ENCODE peak calls at places on chromosomes 12 and 14, in four cellular contexts. P is ovary, V is neural progenitor cell, E is endodermal cell. Q is an unnamed sample. For H3K27me3, the result is how much of the 10 kb centered on the place peaks cover.

GRCh38 chr14:94375552-94376107 is 12.8 kb downstream of the SERPINA1 start:
- DNase-seq in E (no peak), P (no peak), V (no peak), Q (no peak)

GRCh38 chr12:59708059-59708458 is 112.2 kb downstream of the SLC16A7 start:
- DNase-seq in P (no peak), V (no peak), E (no peak), Q (no peak)

GRCh38 chr12:62659457-62660295 is 193.1 kb downstream of the MON2 start:
- DNase-seq in P (no peak), E (peak), V (peak), Q (no peak)

GRCh38 chr12:52867636-52868035 is 18.8 kb upstream of the KRT78 start:
- DNase-seq in V (no peak), E (peak), P (no peak), Q (peak)

GRCh38 chr12:120314220-120314619 is 12.1 kb downstream of the SIRT4 start:
- DNase-seq in P (no peak), E (peak), V (peak), Q (no peak)

GRCh38 chr12:71411635-71412034 is 28.0 kb upstream of the LGR5 start:
- DNase-seq in V (no peak), E (no peak), P (no peak), Q (no peak)

GRCh38 chr12:3130053-3130805 is 53.0 kb downstream of the TSPAN9 start:
- DNase-seq in V (no peak), P (no peak), E (no peak), Q (no peak)

GRCh38 chr14:35412281-35413057 is 7.9 kb upstream of the NFKBIA start:
- DNase-seq in E (no peak), V (no peak), P (no peak), Q (no peak)

GRCh38 chr12:64088431-64089349 is 133.4 kb downstream of the KICS2 start:
- DNase-seq in V (no peak), P (peak), E (peak), Q (no peak)

GRCh38 chr12:8722286-8722685 is 24.5 kb downstream of the RIMKLB start:
- DNase-seq in P (no peak), E (no peak), V (peak), Q (no peak)

GRCh38 chr12:117968084-117968789 is 553 bp downstream of the KSR2 start:
- DNase-seq in P (no peak), V (peak), E (peak), Q (no peak)

GRCh38 chr12:85156569-85156968 is 120.4 kb downstream of the LRRIQ1 start:
- DNase-seq in V (no peak), P (no peak), E (no peak), Q (no peak)

GRCh38 chr12:17372508-17372907 is 717.5 kb downstream of the RERGL start:
- DNase-seq in P (no peak), V (no peak), E (no peak), Q (no peak)

GRCh38 chr12:69880566-69880965 is 55.5 kb downstream of the MYRFL start:
- DNase-seq in V (peak), E (peak), P (no peak), Q (no peak)

GRCh38 chr12:53052419-53053222 is 2.8 kb downstream of the TNS2 start:
- DNase-seq in E (peak), V (no peak), P (peak), Q (no peak)

GRCh38 chr14:81247271-81247766 is 26.6 kb upstream of the GTF2A1 start:
- DNase-seq in P (no peak), V (no peak), E (no peak), Q (no peak)

GRCh38 chr12:131803995-131804521 is 24.1 kb upstream of the MMP17 start:
- DNase-seq in P (no peak), E (no peak), V (no peak), Q (no peak)

GRCh38 chr12:117052386-117053049 is 46.7 kb downstream of the TESC start:
- DNase-seq in V (peak), E (peak), P (no peak), Q (no peak)

GRCh38 chr12:62703011-62703380 is 232.0 kb downstream of the PPM1H start:
- DNase-seq in V (no peak), P (no peak), E (no peak), Q (no peak)

GRCh38 chr14:98633380-98633779 is 638.6 kb downstream of the BCL11B start:
- DNase-seq in V (peak), E (no peak), P (no peak), Q (no peak)

GRCh38 chr14:61894452-61895077 is 132.3 kb downstream of the SNAPC1 start:
- DNase-seq in E (peak), V (peak), P (peak), Q (peak)

GRCh38 chr14:44944107-44944506 is 17.6 kb downstream of the KLHL28 start:
- DNase-seq in V (no peak), E (no peak), P (no peak), Q (no peak)

GRCh38 chr14:19874842-19875241 is at the start of gene OR4K2:
- DNase-seq in P (no peak), V (no peak), E (no peak), Q (no peak)

GRCh38 chr12:27644446-27644845 is 51.8 kb upstream of the REP15 start:
- DNase-seq in V (no peak), P (no peak), E (no peak), Q (no peak)

GRCh38 chr12:100154472-100155247 is 12.0 kb upstream of the BLTP3B start:
- DNase-seq in P (peak), V (peak), E (peak), Q (peak)

GRCh38 chr14:104424406-104425072 is 155.0 kb upstream of the C14orf180 start:
- DNase-seq in P (peak), E (peak), V (peak), Q (no peak)

GRCh38 chr12:29200586-29200985 is 51.5 kb downstream of the FAR2 start:
- DNase-seq in P (no peak), E (no peak), V (peak), Q (no peak)

GRCh38 chr12:121299662-121300061 is 3.2 kb upstream of the CAMKK2 start:
- DNase-seq in V (no peak), P (no peak), E (no peak), Q (no peak)

GRCh38 chr12:95918194-95918993 is 24.0 kb downstream of the CCDC38 start:
- DNase-seq in P (no peak), V (peak), E (peak), Q (peak)

GRCh38 chr14:30551460-30551859 is 7.5 kb upstream of the G2E3 start:
- DNase-seq in V (no peak), E (no peak), P (no peak), Q (no peak)

GRCh38 chr12:122064780-122065588 is 13.6 kb upstream of the MLXIP start:
- DNase-seq in V (peak), P (peak), E (peak), Q (no peak)

GRCh38 chr14:104444159-104445030 is 135.2 kb upstream of the C14orf180 start:
- DNase-seq in V (no peak), P (no peak), E (peak), Q (no peak)

GRCh38 chr14:104975481-104976197 is 2.5 kb downstream of the AHNAK2 start:
- DNase-seq in P (no peak), E (peak), V (peak), Q (no peak)

GRCh38 chr12:111024205-111024794 is 103.9 kb upstream of the MYL2 start:
- DNase-seq in V (peak), P (no peak), E (peak), Q (peak)
- H3K27me3 ChIP-seq in V (under half), P (under half), E (under half), Q (under half)

DNA sequence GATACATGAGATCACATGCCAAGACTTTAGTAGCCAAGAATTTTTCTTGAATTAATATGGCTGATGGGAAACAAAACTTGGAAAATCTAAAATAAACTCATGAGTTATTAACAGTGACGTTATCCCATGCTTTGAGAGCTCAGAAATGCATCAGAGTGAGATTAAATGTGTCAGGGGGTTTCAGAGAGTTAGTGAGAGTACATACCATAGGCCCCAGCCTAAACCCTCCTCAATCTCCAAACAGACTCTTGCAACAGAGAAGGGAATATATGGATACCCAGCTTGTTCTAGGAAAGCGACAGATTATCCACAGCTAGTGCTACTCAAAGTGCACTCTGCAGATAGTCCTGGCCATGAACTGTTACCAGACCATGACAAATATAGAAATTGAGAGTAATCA is 19.3 kb downstream of the SLC35F4 start:
- DNase-seq in P (no peak), E (no peak), V (no peak), Q (no peak)
- H3K27ac ChIP-seq in P (no peak), E (no peak), V (no peak), Q (no peak)

GRCh38 chr12:32605326-32606095 is 73.6 kb upstream of the DNM1L start:
- DNase-seq in V (no peak), E (no peak), P (no peak), Q (no peak)
- TF ChIP-seq CTCF in V (no peak), E (no peak), P (no peak), Q (no peak)

GRCh38 chr12:130162267-130162666 is at the start of gene FZD10:
- DNase-seq in E (peak), V (peak), P (peak), Q (no peak)

GRCh38 chr12:130162771-130163460 is 652 bp downstream of the FZD10 start:
- DNase-seq in P (no peak), E (peak), V (no peak), Q (no peak)

GRCh38 chr12:130164931-130165330 is 2.7 kb downstream of the FZD10 start:
- DNase-seq in P (no peak), V (peak), E (peak), Q (no peak)

GRCh38 chr12:130163461-130164215 is 1.4 kb downstream of the FZD10 start:
- DNase-seq in E (peak), V (peak), P (no peak), Q (no peak)

GRCh38 chr12:130164216-130164542 is 1.9 kb downstream of the FZD10 start:
- DNase-seq in P (no peak), V (no peak), E (no peak), Q (no peak)
- H3K27me3 ChIP-seq in P (under half), V (half or more), E (half or more), Q (half or more)

DNA sequence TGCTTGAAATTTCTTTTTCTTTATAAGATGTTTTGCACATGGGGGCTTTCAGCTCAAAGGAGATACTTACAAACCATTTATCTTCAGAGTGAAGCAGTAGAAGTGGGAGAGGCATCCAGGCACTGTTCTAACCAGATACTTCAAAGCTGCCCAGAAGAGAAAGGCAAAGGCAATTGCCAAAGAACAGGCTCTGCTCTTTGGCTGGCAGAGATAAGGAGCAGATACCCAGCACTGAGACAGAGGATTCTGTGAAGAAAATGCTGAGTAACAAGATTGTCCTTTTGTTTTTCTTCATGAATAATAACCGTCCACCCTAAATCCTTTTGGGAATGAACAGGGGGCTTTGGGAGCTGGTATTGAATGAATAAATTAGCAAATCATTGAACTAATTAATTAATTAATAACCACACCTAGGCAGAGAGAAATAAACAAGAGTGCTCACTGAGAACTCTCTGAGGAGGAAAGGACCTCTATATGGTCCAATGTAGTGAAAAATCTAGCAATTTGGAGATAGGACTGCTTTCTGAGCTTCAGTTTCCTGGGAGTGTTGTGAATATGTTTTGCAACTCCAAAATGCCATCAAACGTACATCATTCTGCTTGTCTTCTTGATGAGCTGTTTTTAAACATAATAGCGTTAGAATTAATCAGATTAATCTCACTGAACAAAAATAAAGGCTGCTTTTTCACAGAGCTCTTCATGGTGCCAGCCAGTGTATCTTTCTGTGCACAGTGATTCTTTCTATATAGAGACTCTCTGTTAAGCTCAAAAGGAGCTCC is 192.8 kb upstream of the AMIGO2 start:
- DNase-seq in P (no peak), E (no peak), V (no peak), Q (no peak)
- H3K27ac ChIP-seq in P (no peak), E (no peak), V (no peak), Q (no peak)

GRCh38 chr12:109302358-109302757 is 6.7 kb downstream of the FOXN4 start:
- DNase-seq in P (no peak), V (no peak), E (no peak), Q (no peak)
- TF ChIP-seq CTCF in P (no peak), V (no peak), E (no peak), Q (no peak)

DNA sequence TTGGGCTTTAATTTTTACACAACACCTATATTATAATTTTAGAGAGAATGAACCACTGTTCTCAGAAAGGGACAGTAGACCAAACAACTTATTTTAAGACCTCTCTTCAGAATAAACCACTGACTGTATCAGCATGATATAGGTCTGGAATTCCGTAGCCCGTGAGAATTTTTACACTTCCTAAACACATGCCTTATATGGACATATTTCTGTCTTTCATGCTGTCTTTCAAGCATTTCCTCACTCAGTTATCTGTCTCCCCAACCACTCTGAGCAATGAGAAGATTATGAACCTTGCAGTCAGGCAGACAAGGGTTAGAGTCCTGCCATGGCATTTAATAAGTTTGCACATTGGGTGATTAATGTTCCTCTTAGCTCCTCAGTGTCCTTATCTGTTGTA is 17.4 kb upstream of the NEUROD4 start:
- DNase-seq in V (no peak), E (no peak), P (no peak), Q (no peak)
- H3K27me3 ChIP-seq in V (under half), E (under half), P (under half), Q (under half)